ENCODE peak calls at places on chromosomes 12 and 14, in six cellular contexts. One of them, this sample, is unnamed.

GRCh38 chr12:12278899-12279298 is 12.1 kb upstream of the LRP6 start:
- DNase-seq in endothelial cell: no peak
- DNase-seq in Panc1: no peak
- DNase-seq in GM23248: peak
- DNase-seq in right cardiac atrium: no peak
- DNase-seq in activated CD4-positive, alpha-beta T cell treated with anti-CD3 and anti-CD28 coated beads, Interleukin-2, amount 10 ng/mL, durations not matched to agents 7 days and 5 days: no peak
- DNase-seq in this sample: no peak

GRCh38 chr14:91727121-91727520 is 4.8 kb downstream of the CATSPERB start:
- DNase-seq in endothelial cell: no peak
- DNase-seq in Panc1: no peak
- DNase-seq in GM23248: peak
- DNase-seq in activated CD4-positive, alpha-beta T cell treated with anti-CD3 and anti-CD28 coated beads, Interleukin-2, amount 10 ng/mL, durations not matched to agents 7 days and 5 days: no peak
- DNase-seq in right cardiac atrium: no peak
- DNase-seq in this sample: no peak

GRCh38 chr12:113712481-113712880 is 240.8 kb upstream of the LHX5 start:
- DNase-seq in activated CD4-positive, alpha-beta T cell treated with anti-CD3 and anti-CD28 coated beads, Interleukin-2, amount 10 ng/mL, durations not matched to agents 7 days and 5 days: no peak
- DNase-seq in GM23248: no peak
- DNase-seq in right cardiac atrium: no peak
- DNase-seq in Panc1: no peak
- DNase-seq in endothelial cell: no peak
- DNase-seq in this sample: no peak

GRCh38 chr14:68574906-68575305 is 218.0 kb downstream of the ZFP36L1 start:
- DNase-seq in right cardiac atrium: no peak
- DNase-seq in endothelial cell: no peak
- DNase-seq in activated CD4-positive, alpha-beta T cell treated with anti-CD3 and anti-CD28 coated beads, Interleukin-2, amount 10 ng/mL, durations not matched to agents 7 days and 5 days: no peak
- DNase-seq in GM23248: peak
- DNase-seq in Panc1: no peak
- DNase-seq in this sample: no peak

GRCh38 chr14:20434701-20435453 is 1.1 kb downstream of the KLHL33 start:
- DNase-seq in right cardiac atrium: peak
- DNase-seq in Panc1: no peak
- DNase-seq in endothelial cell: peak
- DNase-seq in activated CD4-positive, alpha-beta T cell treated with anti-CD3 and anti-CD28 coated beads, Interleukin-2, amount 10 ng/mL, durations not matched to agents 7 days and 5 days: no peak
- DNase-seq in GM23248: no peak
- DNase-seq in this sample: no peak

GRCh38 chr12:95681210-95681765 is 109.3 kb downstream of the NTN4 start:
- DNase-seq in GM23248: no peak
- DNase-seq in activated CD4-positive, alpha-beta T cell treated with anti-CD3 and anti-CD28 coated beads, Interleukin-2, amount 10 ng/mL, durations not matched to agents 7 days and 5 days: no peak
- DNase-seq in Panc1: no peak
- DNase-seq in endothelial cell: no peak
- DNase-seq in right cardiac atrium: no peak
- DNase-seq in this sample: no peak

GRCh38 chr12:95487024-95487423 is 13.1 kb downstream of the METAP2 start:
- DNase-seq in activated CD4-positive, alpha-beta T cell treated with anti-CD3 and anti-CD28 coated beads, Interleukin-2, amount 10 ng/mL, durations not matched to agents 7 days and 5 days: no peak
- DNase-seq in endothelial cell: no peak
- DNase-seq in right cardiac atrium: no peak
- DNase-seq in Panc1: no peak
- DNase-seq in GM23248: no peak
- DNase-seq in this sample: no peak

GRCh38 chr12:64747681-64748080 is 11.5 kb downstream of the GNS start:
- DNase-seq in GM23248: peak
- DNase-seq in Panc1: no peak
- DNase-seq in endothelial cell: no peak
- DNase-seq in activated CD4-positive, alpha-beta T cell treated with anti-CD3 and anti-CD28 coated beads, Interleukin-2, amount 10 ng/mL, durations not matched to agents 7 days and 5 days: no peak
- DNase-seq in right cardiac atrium: no peak
- DNase-seq in this sample: no peak

GRCh38 chr14:102571478-102572042 is 20.9 kb upstream of the RCOR1 start:
- DNase-seq in GM23248: no peak
- DNase-seq in activated CD4-positive, alpha-beta T cell treated with anti-CD3 and anti-CD28 coated beads, Interleukin-2, amount 10 ng/mL, durations not matched to agents 7 days and 5 days: no peak
- DNase-seq in right cardiac atrium: no peak
- DNase-seq in endothelial cell: no peak
- DNase-seq in Panc1: no peak
- DNase-seq in this sample: no peak

GRCh38 chr12:14896477-14897184 is 11.0 kb upstream of the MGP start:
- DNase-seq in activated CD4-positive, alpha-beta T cell treated with anti-CD3 and anti-CD28 coated beads, Interleukin-2, amount 10 ng/mL, durations not matched to agents 7 days and 5 days: no peak
- DNase-seq in Panc1: no peak
- DNase-seq in right cardiac atrium: no peak
- DNase-seq in endothelial cell: no peak
- DNase-seq in GM23248: peak
- DNase-seq in this sample: no peak

GRCh38 chr12:66573605-66574004 is 105.3 kb downstream of the GRIP1 start:
- DNase-seq in endothelial cell: no peak
- DNase-seq in activated CD4-positive, alpha-beta T cell treated with anti-CD3 and anti-CD28 coated beads, Interleukin-2, amount 10 ng/mL, durations not matched to agents 7 days and 5 days: no peak
- DNase-seq in GM23248: no peak
- DNase-seq in right cardiac atrium: no peak
- DNase-seq in Panc1: no peak
- DNase-seq in this sample: no peak

GRCh38 chr12:68953536-68953935 is 20.6 kb upstream of the CPM start:
- DNase-seq in activated CD4-positive, alpha-beta T cell treated with anti-CD3 and anti-CD28 coated beads, Interleukin-2, amount 10 ng/mL, durations not matched to agents 7 days and 5 days: no peak
- DNase-seq in Panc1: no peak
- DNase-seq in endothelial cell: no peak
- DNase-seq in GM23248: peak
- DNase-seq in right cardiac atrium: no peak
- DNase-seq in this sample: peak

GRCh38 chr14:74127634-74128033 is 42.9 kb downstream of the LIN52 start:
- DNase-seq in activated CD4-positive, alpha-beta T cell treated with anti-CD3 and anti-CD28 coated beads, Interleukin-2, amount 10 ng/mL, durations not matched to agents 7 days and 5 days: no peak
- DNase-seq in GM23248: no peak
- DNase-seq in Panc1: no peak
- DNase-seq in endothelial cell: no peak
- DNase-seq in right cardiac atrium: no peak
- DNase-seq in this sample: no peak

GRCh38 chr12:25972783-25973182 is 14.3 kb downstream of the RASSF8 start:
- DNase-seq in Panc1: no peak
- DNase-seq in GM23248: peak
- DNase-seq in activated CD4-positive, alpha-beta T cell treated with anti-CD3 and anti-CD28 coated beads, Interleukin-2, amount 10 ng/mL, durations not matched to agents 7 days and 5 days: no peak
- DNase-seq in endothelial cell: no peak
- DNase-seq in right cardiac atrium: no peak
- DNase-seq in this sample: no peak

GRCh38 chr12:29744365-29744764 is 39.4 kb downstream of the TMTC1 start:
- DNase-seq in GM23248: no peak
- DNase-seq in right cardiac atrium: no peak
- DNase-seq in endothelial cell: no peak
- DNase-seq in activated CD4-positive, alpha-beta T cell treated with anti-CD3 and anti-CD28 coated beads, Interleukin-2, amount 10 ng/mL, durations not matched to agents 7 days and 5 days: no peak
- DNase-seq in Panc1: no peak
- DNase-seq in this sample: no peak

GRCh38 chr14:51828017-51828797 is 32.2 kb upstream of the GNG2 start:
- DNase-seq in right cardiac atrium: peak
- DNase-seq in GM23248: peak
- DNase-seq in endothelial cell: no peak
- DNase-seq in Panc1: no peak
- DNase-seq in activated CD4-positive, alpha-beta T cell treated with anti-CD3 and anti-CD28 coated beads, Interleukin-2, amount 10 ng/mL, durations not matched to agents 7 days and 5 days: peak
- DNase-seq in this sample: no peak

GRCh38 chr12:42584539-42585174 is 4.9 kb downstream of the PRICKLE1 start:
- DNase-seq in activated CD4-positive, alpha-beta T cell treated with anti-CD3 and anti-CD28 coated beads, Interleukin-2, amount 10 ng/mL, durations not matched to agents 7 days and 5 days: no peak
- DNase-seq in right cardiac atrium: no peak
- DNase-seq in Panc1: no peak
- DNase-seq in GM23248: peak
- DNase-seq in endothelial cell: no peak
- DNase-seq in this sample: no peak

GRCh38 chr14:77092676-77093075 is 5.4 kb upstream of the CIPC start:
- DNase-seq in right cardiac atrium: no peak
- DNase-seq in Panc1: no peak
- DNase-seq in GM23248: no peak
- DNase-seq in activated CD4-positive, alpha-beta T cell treated with anti-CD3 and anti-CD28 coated beads, Interleukin-2, amount 10 ng/mL, durations not matched to agents 7 days and 5 days: no peak
- DNase-seq in endothelial cell: no peak
- DNase-seq in this sample: no peak

GRCh38 chr12:124736115-124737039 is 127.3 kb downstream of the SCARB1 start:
- DNase-seq in endothelial cell: no peak
- DNase-seq in right cardiac atrium: peak
- DNase-seq in activated CD4-positive, alpha-beta T cell treated with anti-CD3 and anti-CD28 coated beads, Interleukin-2, amount 10 ng/mL, durations not matched to agents 7 days and 5 days: peak
- DNase-seq in Panc1: no peak
- DNase-seq in GM23248: no peak
- DNase-seq in this sample: no peak

GRCh38 chr14:86055512-86055911 is 525.6 kb downstream of the FLRT2 start:
- DNase-seq in right cardiac atrium: no peak
- DNase-seq in Panc1: no peak
- DNase-seq in endothelial cell: no peak
- DNase-seq in GM23248: no peak
- DNase-seq in activated CD4-positive, alpha-beta T cell treated with anti-CD3 and anti-CD28 coated beads, Interleukin-2, amount 10 ng/mL, durations not matched to agents 7 days and 5 days: no peak
- DNase-seq in this sample: no peak

GRCh38 chr12:85322715-85323114 is 42.7 kb downstream of the ALX1 start:
- DNase-seq in activated CD4-positive, alpha-beta T cell treated with anti-CD3 and anti-CD28 coated beads, Interleukin-2, amount 10 ng/mL, durations not matched to agents 7 days and 5 days: no peak
- DNase-seq in right cardiac atrium: no peak
- DNase-seq in endothelial cell: no peak
- DNase-seq in Panc1: no peak
- DNase-seq in GM23248: peak
- DNase-seq in this sample: no peak

GRCh38 chr14:20680843-20681347 is 3.5 kb upstream of the RNASE4 start:
- DNase-seq in GM23248: no peak
- DNase-seq in endothelial cell: no peak
- DNase-seq in activated CD4-positive, alpha-beta T cell treated with anti-CD3 and anti-CD28 coated beads, Interleukin-2, amount 10 ng/mL, durations not matched to agents 7 days and 5 days: no peak
- DNase-seq in Panc1: no peak
- DNase-seq in right cardiac atrium: no peak
- DNase-seq in this sample: no peak

GRCh38 chr14:70972107-70972976 is 65.1 kb downstream of the PCNX1 start:
- DNase-seq in activated CD4-positive, alpha-beta T cell treated with anti-CD3 and anti-CD28 coated beads, Interleukin-2, amount 10 ng/mL, durations not matched to agents 7 days and 5 days: peak
- DNase-seq in Panc1: peak
- DNase-seq in right cardiac atrium: peak
- DNase-seq in GM23248: peak
- DNase-seq in endothelial cell: peak
- DNase-seq in this sample: peak

GRCh38 chr14:61219256-61219655 is 61.9 kb downstream of the TMEM30B start:
- DNase-seq in Panc1: no peak
- DNase-seq in GM23248: peak
- DNase-seq in endothelial cell: no peak
- DNase-seq in activated CD4-positive, alpha-beta T cell treated with anti-CD3 and anti-CD28 coated beads, Interleukin-2, amount 10 ng/mL, durations not matched to agents 7 days and 5 days: no peak
- DNase-seq in right cardiac atrium: no peak
- DNase-seq in this sample: no peak

GRCh38 chr14:104392001-104392395 is 187.6 kb upstream of the C14orf180 start:
- DNase-seq in activated CD4-positive, alpha-beta T cell treated with anti-CD3 and anti-CD28 coated beads, Interleukin-2, amount 10 ng/mL, durations not matched to agents 7 days and 5 days: peak
- DNase-seq in Panc1: no peak
- DNase-seq in GM23248: no peak
- DNase-seq in endothelial cell: no peak
- DNase-seq in right cardiac atrium: no peak
- DNase-seq in this sample: no peak

GRCh38 chr12:124369055-124369900 is 74.4 kb downstream of the RFLNA start:
- DNase-seq in Panc1: no peak
- DNase-seq in endothelial cell: no peak
- DNase-seq in GM23248: peak
- DNase-seq in activated CD4-positive, alpha-beta T cell treated with anti-CD3 and anti-CD28 coated beads, Interleukin-2, amount 10 ng/mL, durations not matched to agents 7 days and 5 days: no peak
- DNase-seq in right cardiac atrium: peak
- DNase-seq in this sample: peak

GRCh38 chr14:67166450-67166853 is 22.8 kb upstream of the GARIN2 start:
- DNase-seq in Panc1: peak
- DNase-seq in right cardiac atrium: no peak
- DNase-seq in activated CD4-positive, alpha-beta T cell treated with anti-CD3 and anti-CD28 coated beads, Interleukin-2, amount 10 ng/mL, durations not matched to agents 7 days and 5 days: peak
- DNase-seq in endothelial cell: peak
- DNase-seq in GM23248: peak
- DNase-seq in this sample: peak

GRCh38 chr14:21723431-21724045 is 49.9 kb upstream of the OR4E1 start:
- DNase-seq in Panc1: no peak
- DNase-seq in endothelial cell: peak
- DNase-seq in GM23248: peak
- DNase-seq in right cardiac atrium: no peak
- DNase-seq in activated CD4-positive, alpha-beta T cell treated with anti-CD3 and anti-CD28 coated beads, Interleukin-2, amount 10 ng/mL, durations not matched to agents 7 days and 5 days: peak
- DNase-seq in this sample: no peak

GRCh38 chr12:104665296-104665695 is 208.5 kb downstream of the CHST11 start:
- DNase-seq in right cardiac atrium: no peak
- DNase-seq in activated CD4-positive, alpha-beta T cell treated with anti-CD3 and anti-CD28 coated beads, Interleukin-2, amount 10 ng/mL, durations not matched to agents 7 days and 5 days: no peak
- DNase-seq in Panc1: no peak
- DNase-seq in GM23248: no peak
- DNase-seq in endothelial cell: no peak
- DNase-seq in this sample: no peak

GRCh38 chr12:12563529-12563928 is 866 bp upstream of the DUSP16 start:
- DNase-seq in endothelial cell: no peak
- DNase-seq in activated CD4-positive, alpha-beta T cell treated with anti-CD3 and anti-CD28 coated beads, Interleukin-2, amount 10 ng/mL, durations not matched to agents 7 days and 5 days: no peak
- DNase-seq in Panc1: no peak
- DNase-seq in right cardiac atrium: no peak
- DNase-seq in GM23248: peak
- DNase-seq in this sample: no peak

GRCh38 chr12:76183459-76184186 is 99.1 kb upstream of the NAP1L1 start:
- DNase-seq in endothelial cell: no peak
- DNase-seq in right cardiac atrium: no peak
- DNase-seq in Panc1: peak
- DNase-seq in activated CD4-positive, alpha-beta T cell treated with anti-CD3 and anti-CD28 coated beads, Interleukin-2, amount 10 ng/mL, durations not matched to agents 7 days and 5 days: no peak
- DNase-seq in GM23248: peak
- DNase-seq in this sample: no peak